ENCODE peak calls at places on chromosomes 6 and 20, in nine cellular contexts. W, O, E, T, F, U, H, L and Q are unnamed samples.

GRCh38 chr6:144217264-144217663 is 66.9 kb downstream of the STX11 start:
- DNase-seq in F (no peak), L (peak), H (peak), O (peak), W (no peak), T (peak), U (no peak), E (no peak), Q (no peak)

GRCh38 chr6:108916026-108916689 is 67.9 kb downstream of the ARMC2 start:
- DNase-seq in W (no peak), O (no peak), U (no peak), H (no peak), E (no peak), L (no peak), T (no peak), F (no peak), Q (no peak)

GRCh38 chr6:11744753-11745152 is 33.9 kb downstream of the ADTRP start:
- DNase-seq in W (peak), F (peak), H (peak), E (peak), T (peak), U (no peak), O (peak), L (peak), Q (peak)

GRCh38 chr20:25991051-25991755 is 294.6 kb upstream of the ZNF337 start:
- DNase-seq in O (no peak), L (no peak), H (no peak), F (no peak), U (no peak), W (no peak), T (no peak), E (no peak), Q (no peak)

GRCh38 chr6:99282479-99283062 is 66.9 kb downstream of the FAXC start:
- DNase-seq in O (peak), E (no peak), H (peak), T (no peak), L (no peak), U (no peak), W (peak), F (no peak), Q (no peak)

GRCh38 chr6:57029213-57029612 is 17.3 kb upstream of the KIAA1586 start:
- DNase-seq in W (no peak), U (no peak), E (no peak), H (no peak), F (no peak), T (no peak), L (no peak), O (no peak), Q (no peak)

GRCh38 chr6:116386581-116387299 is 16.0 kb downstream of the DSE start:
- DNase-seq in O (peak), U (no peak), L (no peak), T (no peak), F (no peak), H (peak), E (no peak), W (peak), Q (no peak)

GRCh38 chr6:153210083-153210482 is 79.0 kb upstream of the RGS17 start:
- DNase-seq in W (peak), E (no peak), F (no peak), U (no peak), H (peak), L (no peak), T (no peak), O (peak), Q (no peak)

GRCh38 chr6:37493047-37493995 is 6.4 kb downstream of the CCDC167 start:
- DNase-seq in T (peak), L (no peak), O (no peak), E (peak), U (no peak), W (no peak), F (no peak), H (no peak), Q (peak)

GRCh38 chr6:144104898-144105487 is 9.6 kb upstream of the SF3B5 start:
- DNase-seq in U (no peak), E (no peak), T (peak), O (peak), H (peak), W (peak), F (no peak), L (peak), Q (peak)

GRCh38 chr6:148379966-148380653 is 37.5 kb downstream of the SASH1 start:
- DNase-seq in O (no peak), F (peak), T (no peak), W (peak), H (no peak), E (no peak), U (no peak), L (no peak), Q (peak)

GRCh38 chr20:14622796-14623195 is 285.4 kb upstream of the FLRT3 start:
- DNase-seq in W (peak), E (no peak), O (peak), H (peak), L (no peak), T (no peak), U (no peak), F (no peak), Q (no peak)

GRCh38 chr6:45423901-45424627 is 46.3 kb upstream of the SUPT3H start:
- DNase-seq in T (no peak), U (peak), O (peak), H (no peak), L (peak), E (peak), F (peak), W (no peak), Q (no peak)

GRCh38 chr6:25726122-25726911 is 28.2 kb upstream of the SLC17A4 start:
- DNase-seq in O (no peak), E (no peak), U (no peak), W (no peak), H (no peak), F (no peak), L (no peak), T (no peak), Q (no peak)

GRCh38 chr6:79313254-79313653 is 78.8 kb upstream of the HMGN3 start:
- DNase-seq in W (no peak), U (no peak), F (no peak), E (no peak), O (no peak), H (no peak), T (peak), L (no peak), Q (no peak)

GRCh38 chr20:53611449-53611894 is 17.8 kb upstream of the ZNF217 start:
- DNase-seq in F (no peak), W (peak), E (no peak), U (no peak), L (no peak), T (peak), H (peak), O (peak), Q (peak)

GRCh38 chr6:12158686-12159415 is 131.3 kb upstream of the EDN1 start:
- DNase-seq in W (no peak), E (no peak), T (no peak), L (no peak), O (no peak), U (no peak), H (no peak), F (no peak), Q (no peak)

GRCh38 chr6:90000864-90001731 is 106.8 kb downstream of the GJA10 start:
- DNase-seq in T (no peak), H (peak), E (no peak), L (no peak), F (no peak), U (no peak), O (peak), W (no peak), Q (no peak)

GRCh38 chr6:15254074-15254975 is 8.5 kb downstream of the JARID2 start:
- DNase-seq in U (no peak), O (no peak), W (no peak), T (no peak), F (no peak), H (peak), E (no peak), L (peak), Q (no peak)
- TF ChIP-seq CTCF in U (no peak), O (no peak), W (no peak), T (no peak), F (peak), H (no peak), E (no peak), L (peak), Q (no peak)

GRCh38 chr20:51587145-51587544 is 44.6 kb upstream of the NFATC2 start:
- DNase-seq in E (no peak), T (no peak), O (no peak), H (no peak), W (no peak), U (no peak), L (no peak), F (no peak), Q (no peak)
- H3K4me3 ChIP-seq in E (no peak), T (no peak), O (no peak), H (no peak), W (no peak), U (no peak), L (no peak), F (no peak), Q (no peak)

GRCh38 chr20:3716195-3716834 is 3.9 kb upstream of the SIGLEC1 start:
- DNase-seq in O (peak), W (peak), U (peak), T (no peak), L (peak), E (peak), H (peak), F (no peak), Q (no peak)
- TF ChIP-seq CTCF in O (peak), W (peak), U (peak), T (peak), L (peak), E (peak), H (peak), F (peak), Q (peak)

DNA sequence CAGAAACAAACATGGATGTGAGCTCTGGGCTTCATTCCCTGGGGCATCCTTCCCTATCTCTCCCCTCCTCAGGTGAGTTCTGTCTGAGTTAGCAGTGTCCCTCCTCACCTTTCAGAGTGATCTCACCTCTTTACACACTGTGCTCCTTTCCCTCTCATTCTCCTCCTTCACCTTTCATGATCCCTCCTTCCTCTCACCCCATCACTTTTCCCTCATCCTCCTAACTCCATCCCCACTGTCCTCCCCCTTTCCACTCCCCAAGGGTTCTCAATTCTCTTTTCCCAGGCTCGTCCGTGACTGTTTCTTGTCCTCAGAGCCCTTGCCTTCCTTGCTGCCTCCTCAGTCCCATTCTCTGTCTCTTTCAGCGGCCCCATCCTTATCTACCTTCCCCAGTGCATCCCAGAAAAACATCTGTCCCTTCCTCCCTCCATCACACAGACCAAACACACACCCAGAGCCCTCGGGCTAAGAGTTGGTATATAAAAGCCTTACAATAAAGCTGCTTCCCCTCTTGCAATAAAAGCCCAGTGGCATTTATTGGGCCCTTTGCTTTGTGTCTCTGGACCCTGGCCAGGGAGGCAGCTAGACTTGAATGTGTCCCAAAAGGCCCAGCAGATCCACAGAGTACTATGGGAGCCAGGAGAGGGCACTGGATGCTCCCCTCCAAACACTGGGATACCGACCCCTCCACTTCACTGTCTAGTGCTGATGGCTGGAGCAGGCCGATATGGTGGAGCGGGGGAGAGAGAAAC is 1.9 kb downstream of the RNF39 start:
- DNase-seq in E (no peak), T (no peak), U (no peak), O (no peak), L (no peak), H (no peak), F (no peak), W (no peak), Q (no peak)
- H3K4me3 ChIP-seq in E (peak), T (no peak), U (no peak), O (no peak), L (no peak), H (no peak), F (no peak), W (no peak), Q (no peak)

DNA sequence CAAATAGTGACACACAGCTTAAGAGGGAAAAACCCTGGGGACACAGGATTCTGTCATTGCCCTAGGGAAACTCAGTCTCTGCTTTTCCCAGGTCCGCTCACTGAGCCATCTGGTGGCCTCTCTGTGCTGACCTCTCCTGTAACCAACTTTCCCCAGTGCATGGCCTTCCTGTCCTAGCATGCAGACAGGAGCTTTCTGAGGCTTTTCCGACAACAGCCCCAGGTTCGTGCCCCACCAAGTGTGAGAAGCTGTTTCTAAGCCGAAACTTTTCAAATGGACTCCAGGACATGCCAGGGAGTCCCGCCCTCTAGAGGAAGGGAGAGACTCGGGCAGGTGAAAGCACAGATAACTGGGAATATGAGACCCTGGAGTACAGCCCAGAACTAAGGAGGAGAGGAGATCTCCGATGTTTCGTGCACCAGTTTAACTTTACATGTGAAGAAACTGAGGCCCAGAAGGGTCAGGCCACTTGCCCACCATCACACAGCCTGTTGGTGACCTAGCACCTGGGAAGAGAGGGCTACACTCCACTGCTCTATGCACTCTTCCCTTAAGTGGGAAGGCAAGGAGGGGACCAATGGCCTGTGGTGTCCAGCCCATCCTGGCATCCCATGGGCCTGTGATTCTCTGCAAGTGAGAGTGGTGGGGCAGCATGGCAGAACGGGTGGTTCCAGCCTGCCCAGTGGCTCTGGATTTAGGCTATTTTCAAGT is 46.2 kb downstream of the RPP40 start:
- DNase-seq in U (no peak), F (no peak), T (no peak), O (peak), L (no peak), W (no peak), H (no peak), E (no peak), Q (no peak)
- TF ChIP-seq CTCF in U (no peak), F (peak), T (no peak), O (peak), L (peak), W (no peak), H (no peak), E (no peak), Q (peak)

GRCh38 chr20:56735087-56735642 is 106.1 kb downstream of the TFAP2C start:
- DNase-seq in F (no peak), W (no peak), L (no peak), O (no peak), U (no peak), H (no peak), E (no peak), T (no peak), Q (no peak)
- H3K4me3 ChIP-seq in F (no peak), W (no peak), L (no peak), O (no peak), U (no peak), H (no peak), E (no peak), T (no peak), Q (no peak)

GRCh38 chr20:63290677-63291472 is 2.1 kb upstream of the COL20A1 start:
- DNase-seq in F (peak), W (no peak), O (peak), E (no peak), L (peak), U (peak), T (peak), H (peak), Q (no peak)
- TF ChIP-seq CTCF in F (peak), W (peak), O (peak), E (peak), L (peak), U (peak), T (peak), H (peak), Q (peak)

GRCh38 chr6:132797975-132798819 is at the start of gene SLC18B1:
- DNase-seq in L (peak), H (peak), T (peak), F (peak), E (peak), O (peak), U (peak), W (peak), Q (no peak)
- H3K4me3 ChIP-seq in L (peak), H (peak), T (peak), F (peak), E (peak), O (peak), U (peak), W (peak), Q (peak)